ENCODE peak calls at places on chromosome 12, in nine cellular contexts. Y is heart right ventricle, H is MM.1S, J is psoas muscle, Z is IMR-90, B is uterus, S is stomach, I is left lung, M is A549. W is an unnamed sample. For H3K4me1, the result is how much of the 10 kb centered on the place peaks cover.

GRCh38 chr12:130465626-130466025 is 127.9 kb downstream of the PIWIL1 start:
- DNase-seq in J (no peak), B (no peak), M (no peak), I (peak), Z (no peak), Y (no peak), S (no peak), H (no peak), W (peak)

GRCh38 chr12:76085159-76085868 is 829 bp upstream of the NAP1L1 start:
- DNase-seq in J (no peak), M (no peak), I (no peak), H (peak), S (no peak), Z (peak), B (no peak), Y (no peak), W (no peak)

GRCh38 chr12:91316161-91316759 is 133.6 kb upstream of the DCN start:
- DNase-seq in Z (peak), H (no peak), S (no peak), M (no peak), J (no peak), Y (peak), B (no peak), I (no peak), W (no peak)

GRCh38 chr12:24754690-24755638 is 193.9 kb downstream of the BCAT1 start:
- DNase-seq in M (no peak), H (no peak), Y (no peak), J (no peak), I (no peak), B (no peak), S (no peak), Z (peak), W (no peak)

GRCh38 chr12:64318605-64319004 is 72.0 kb downstream of the C12orf56 start:
- DNase-seq in M (no peak), S (no peak), Y (peak), H (no peak), Z (peak), B (no peak), I (no peak), J (no peak), W (no peak)

GRCh38 chr12:66964629-66965028 is 285.8 kb upstream of the GRIP1 start:
- DNase-seq in H (peak), S (no peak), I (no peak), Y (no peak), M (no peak), J (no peak), Z (no peak), B (no peak), W (no peak)

GRCh38 chr12:6539276-6540134 is 5.2 kb downstream of the GAPDH start:
- DNase-seq in H (no peak), I (no peak), S (no peak), Y (no peak), B (no peak), J (no peak), M (peak), Z (peak), W (no peak)

GRCh38 chr12:111304642-111305071 is 64.2 kb downstream of the PHETA1 start:
- DNase-seq in B (no peak), H (peak), Z (no peak), S (no peak), J (no peak), M (no peak), Y (no peak), I (no peak), W (no peak)

GRCh38 chr12:22880331-22880730 is 255.4 kb downstream of the ETNK1 start:
- DNase-seq in M (no peak), H (no peak), Y (no peak), S (no peak), Z (no peak), J (no peak), B (no peak), I (no peak), W (no peak)

GRCh38 chr12:95608252-95609033 is 57.2 kb upstream of the USP44 start:
- DNase-seq in S (peak), Z (peak), I (no peak), Y (peak), B (no peak), H (no peak), M (peak), J (peak), W (peak)

GRCh38 chr12:93177208-93178153 is 200.2 kb upstream of the NUDT4 start:
- DNase-seq in J (no peak), Z (no peak), Y (no peak), S (no peak), I (no peak), M (no peak), H (no peak), B (no peak), W (no peak)

GRCh38 chr12:102690267-102690666 is 209.9 kb upstream of the IGF1 start:
- DNase-seq in Y (no peak), M (no peak), I (no peak), Z (no peak), H (no peak), B (no peak), S (peak), J (no peak), W (no peak)

GRCh38 chr12:52924764-52925716 is 20.2 kb upstream of the KRT8 start:
- DNase-seq in J (no peak), B (peak), Z (peak), S (no peak), M (peak), H (no peak), Y (no peak), I (no peak), W (no peak)
- H3K4me1 ChIP-seq in J (under half), B (under half), Z (under half), S (under half), M (half or more), H (under half), Y (under half), I (under half), W (under half)

GRCh38 chr12:62522984-62523383 is 56.4 kb downstream of the MON2 start:
- DNase-seq in J (no peak), Z (peak), S (no peak), M (no peak), B (no peak), H (no peak), I (no peak), Y (no peak), W (no peak)

GRCh38 chr12:62517887-62518286 is 51.3 kb downstream of the MON2 start:
- DNase-seq in Y (no peak), S (no peak), Z (no peak), H (no peak), J (no peak), I (no peak), B (no peak), M (no peak), W (no peak)

GRCh38 chr12:62516932-62517331 is 50.3 kb downstream of the MON2 start:
- DNase-seq in Z (no peak), S (no peak), Y (no peak), M (no peak), I (no peak), J (no peak), H (no peak), B (no peak), W (no peak)

GRCh38 chr12:62520361-62520760 is 53.7 kb downstream of the MON2 start:
- DNase-seq in M (no peak), I (no peak), B (no peak), J (no peak), Y (no peak), Z (no peak), H (no peak), S (no peak), W (no peak)

GRCh38 chr12:62519043-62519442 is 52.4 kb downstream of the MON2 start:
- DNase-seq in I (no peak), J (no peak), Y (no peak), B (peak), Z (no peak), H (no peak), M (peak), S (no peak), W (no peak)
- H3K27ac ChIP-seq in I (no peak), J (no peak), Y (no peak), B (no peak), Z (no peak), H (no peak), M (peak), S (no peak), W (peak)

DNA sequence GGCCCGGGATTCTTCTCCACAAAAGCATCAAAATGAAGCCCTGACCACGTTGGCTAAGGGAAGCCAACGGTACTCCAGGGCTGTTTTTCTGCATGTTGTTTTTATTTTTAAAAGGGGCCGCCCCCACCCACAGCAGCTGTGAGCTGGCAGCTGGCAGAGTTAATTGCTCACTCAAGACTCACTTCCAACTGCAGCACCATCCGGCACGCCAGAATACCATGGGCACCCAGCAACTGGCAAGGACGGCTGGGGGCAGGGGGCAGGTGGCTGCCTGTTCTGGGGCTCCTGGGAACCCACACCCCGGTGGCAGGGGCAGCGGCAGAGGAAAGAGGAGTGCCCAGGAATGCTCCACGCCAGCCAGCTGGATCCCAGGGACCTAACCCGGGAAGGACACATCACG is 44.3 kb downstream of the NCOR2 start:
- DNase-seq in H (no peak), J (peak), Y (no peak), B (peak), S (no peak), I (no peak), M (no peak), Z (no peak), W (no peak)
- H3K4me1 ChIP-seq in H (under half), J (half or more), Y (half or more), B (under half), S (half or more), I (half or more), M (under half), Z (under half), W (under half)

GRCh38 chr12:69466867-69467266 is 3.3 kb upstream of the FRS2 start:
- DNase-seq in B (no peak), H (no peak), Z (no peak), I (no peak), S (no peak), Y (no peak), J (no peak), M (no peak), W (no peak)

GRCh38 chr12:69469854-69470188 is 367 bp upstream of the FRS2 start:
- DNase-seq in Z (no peak), M (no peak), I (no peak), Y (no peak), H (no peak), B (no peak), S (no peak), J (no peak), W (no peak)

GRCh38 chr12:69468237-69469026 is 1.8 kb upstream of the FRS2 start:
- DNase-seq in I (no peak), Y (no peak), M (no peak), S (no peak), B (no peak), H (no peak), Z (no peak), J (no peak), W (no peak)

GRCh38 chr12:69464433-69464832 is 5.8 kb upstream of the FRS2 start:
- DNase-seq in J (no peak), M (no peak), S (no peak), I (no peak), B (no peak), Z (peak), Y (no peak), H (no peak), W (no peak)

DNA sequence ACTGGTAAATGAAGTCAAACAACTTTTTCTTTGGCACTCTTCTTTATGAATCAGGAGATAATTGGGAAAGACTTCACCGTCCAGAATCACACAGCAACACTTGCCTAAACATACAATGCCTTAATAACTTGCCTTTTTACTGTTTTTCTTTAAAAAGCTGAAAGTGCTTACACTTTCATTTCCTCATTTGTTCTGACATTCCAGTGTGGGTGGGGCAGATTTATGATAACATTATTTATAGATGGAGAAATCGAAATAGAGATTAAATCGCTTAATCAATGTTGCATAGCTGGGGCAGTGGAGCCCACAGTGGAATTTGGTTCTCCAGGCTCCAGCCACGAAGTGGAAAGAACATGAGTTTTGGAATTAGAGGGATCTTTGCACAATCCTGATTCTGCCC is 2.8 kb upstream of the FRS2 start:
- DNase-seq in S (no peak), J (no peak), H (no peak), Z (no peak), I (no peak), B (no peak), Y (no peak), M (no peak), W (no peak)
- H3K27ac ChIP-seq in S (no peak), J (no peak), H (no peak), Z (no peak), I (no peak), B (no peak), Y (no peak), M (no peak), W (no peak)

DNA sequence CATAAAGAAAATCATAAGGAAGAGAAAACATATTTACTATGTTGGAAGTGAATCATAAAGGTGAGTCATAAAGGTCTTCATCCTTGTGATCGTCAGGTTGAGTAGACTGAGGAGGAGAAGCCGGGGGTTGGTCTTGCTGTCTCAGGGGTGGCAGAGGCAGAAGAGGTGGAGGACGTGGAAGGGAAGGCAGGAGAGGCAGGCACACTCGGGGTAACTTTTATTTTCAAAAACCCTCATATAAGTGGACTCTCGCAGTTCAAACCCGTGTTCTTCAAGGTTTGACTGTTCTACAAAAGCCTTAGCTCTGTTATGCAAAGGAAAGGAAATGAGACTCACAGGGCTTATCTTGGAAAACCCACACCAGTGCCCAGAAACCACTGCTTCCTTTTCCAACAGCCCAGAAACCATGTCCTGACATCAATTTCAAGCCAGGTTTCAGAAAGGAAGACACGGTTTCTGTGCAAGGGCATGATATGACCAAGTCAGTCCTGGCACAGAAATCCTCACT is 14.0 kb downstream of the SMCO2 start:
- DNase-seq in I (no peak), J (no peak), B (no peak), M (no peak), Y (no peak), S (no peak), Z (peak), H (peak), W (no peak)
- H3K4me1 ChIP-seq in I (under half), J (under half), B (under half), M (under half), Y (under half), S (under half), Z (under half), H (under half), W (under half)

GRCh38 chr12:109695420-109695819 is 18.2 kb upstream of the FAM222A start:
- DNase-seq in J (no peak), Z (no peak), S (no peak), Y (no peak), H (no peak), M (no peak), I (no peak), B (no peak), W (no peak)

GRCh38 chr12:109693160-109693559 is 20.5 kb upstream of the FAM222A start:
- DNase-seq in H (no peak), I (no peak), B (no peak), Z (no peak), J (no peak), S (no peak), M (no peak), Y (no peak), W (no peak)

GRCh38 chr12:109695961-109696461 is 17.6 kb upstream of the FAM222A start:
- DNase-seq in H (no peak), S (no peak), Y (no peak), I (no peak), Z (no peak), J (no peak), B (no peak), M (no peak), W (no peak)

GRCh38 chr12:109696485-109697269 is 16.9 kb upstream of the FAM222A start:
- DNase-seq in Z (peak), J (no peak), I (no peak), M (no peak), Y (no peak), B (no peak), S (no peak), H (no peak), W (no peak)

DNA sequence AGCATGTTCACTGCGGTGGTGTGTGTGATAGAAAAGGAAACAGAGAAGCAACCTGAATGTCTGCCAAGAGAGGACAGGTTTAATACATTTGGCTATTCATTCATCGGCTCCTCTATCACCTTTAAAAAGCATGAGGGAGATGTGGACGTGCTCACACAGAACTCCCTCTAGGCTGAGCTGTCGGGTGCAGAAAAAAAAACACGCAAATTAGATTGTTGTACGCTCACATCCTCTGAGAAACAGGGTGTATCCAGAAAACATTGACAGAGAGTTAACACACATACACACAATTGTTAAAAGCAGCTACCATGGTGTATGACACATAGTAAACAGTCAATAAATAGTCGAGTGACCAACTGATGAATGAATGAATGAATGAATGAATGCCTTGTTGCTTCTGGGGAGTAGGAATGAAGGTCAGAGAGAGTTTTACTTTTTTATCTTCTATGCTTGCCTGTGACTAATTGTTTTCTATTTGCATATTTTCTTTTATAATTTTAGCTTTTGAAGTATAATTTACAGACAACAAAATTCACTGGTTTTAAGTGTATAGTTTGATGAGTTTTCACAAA is 19.9 kb upstream of the FAM222A start:
- DNase-seq in J (no peak), I (no peak), B (no peak), Z (no peak), S (no peak), Y (no peak), M (no peak), H (no peak), W (no peak)
- H3K27ac ChIP-seq in J (no peak), I (no peak), B (no peak), Z (no peak), S (no peak), Y (no peak), M (no peak), H (no peak), W (no peak)

GRCh38 chr12:131990066-131990979 is 40.6 kb downstream of the EP400 start:
- DNase-seq in J (no peak), Y (no peak), M (no peak), I (no peak), H (no peak), S (no peak), B (no peak), Z (no peak), W (peak)

GRCh38 chr12:131991816-131992430 is 42.2 kb downstream of the EP400 start:
- DNase-seq in S (no peak), B (no peak), Z (no peak), M (no peak), Y (no peak), H (no peak), I (no peak), J (no peak), W (no peak)

GRCh38 chr12:131988054-131988796 is 38.5 kb downstream of the EP400 start:
- DNase-seq in J (no peak), B (no peak), S (no peak), H (no peak), M (no peak), Y (no peak), Z (no peak), I (no peak), W (no peak)

GRCh38 chr12:131989021-131989420 is 39.3 kb downstream of the EP400 start:
- DNase-seq in Z (no peak), H (no peak), S (no peak), M (no peak), I (no peak), J (no peak), Y (no peak), B (no peak), W (peak)

GRCh38 chr12:131990980-131991305 is 41.2 kb downstream of the EP400 start:
- DNase-seq in I (no peak), H (no peak), Y (no peak), M (no peak), J (no peak), B (no peak), Z (no peak), S (no peak), W (peak)
- H3K4me1 ChIP-seq in I (under half), H (under half), Y (under half), M (under half), J (under half), B (under half), Z (under half), S (under half), W (under half)